ENCODE peak calls at places on chromosomes 4 and X, in five cellular contexts. T, G, F, K and D are unnamed samples.

GRCh38 chrX:44474410-44474809 is 68.2 kb downstream of the FUNDC1 start:
- DNase-seq in T (no peak), G (no peak), F (no peak), K (no peak), D (no peak)

GRCh38 chr4:73674451-73674919 is 54.2 kb upstream of the RASSF6 start:
- DNase-seq in T (no peak), G (no peak), F (no peak), K (no peak), D (no peak)

GRCh38 chr4:126265880-126266279 is 951.1 kb downstream of the FAT4 start:
- DNase-seq in T (no peak), G (no peak), F (no peak), K (no peak), D (no peak)

GRCh38 chr4:173346074-173346473 is 11.9 kb upstream of the HMGB2 start:
- DNase-seq in T (no peak), G (no peak), F (no peak), K (no peak), D (no peak)

GRCh38 chrX:154358011-154358410 is 16.4 kb downstream of the FLNA start:
- DNase-seq in T (no peak), G (no peak), F (no peak), K (no peak), D (no peak)

GRCh38 chr4:56128231-56128630 is 179.5 kb downstream of the CEP135 start:
- DNase-seq in T (no peak), G (no peak), F (no peak), K (no peak), D (no peak)

GRCh38 chr4:112270643-112271484 is 14.8 kb downstream of the TIFA start:
- DNase-seq in T (no peak), G (no peak), F (no peak), K (no peak), D (no peak)

GRCh38 chr4:124564121-124564520 is 148.4 kb downstream of the ANKRD50 start:
- DNase-seq in T (no peak), G (no peak), F (no peak), K (no peak), D (no peak)

GRCh38 chr4:84814100-84814750 is 152.3 kb downstream of the WDFY3 start:
- DNase-seq in T (no peak), G (no peak), F (no peak), K (no peak), D (no peak)

GRCh38 chr4:117085185-117085701 is at the start of gene TRAM1L1:
- DNase-seq in T (peak), G (no peak), F (no peak), K (no peak), D (no peak)

GRCh38 chr4:48546336-48546735 is 56.3 kb downstream of the ZAR1 start:
- DNase-seq in T (no peak), G (no peak), F (no peak), K (peak), D (peak)

GRCh38 chr4:32826169-32826568 is 2106.0 kb downstream of the PCDH7 start:
- DNase-seq in T (no peak), G (no peak), F (no peak), K (no peak), D (no peak)

GRCh38 chrX:41664307-41665299 is 24.2 kb upstream of the GPR34 start:
- DNase-seq in T (peak), G (no peak), F (no peak), K (peak), D (no peak)

GRCh38 chrX:11423362-11423818 is 130.2 kb downstream of the AMELX start:
- DNase-seq in T (peak), G (no peak), F (no peak), K (no peak), D (no peak)

GRCh38 chr4:136329042-136329662 is 1203.1 kb downstream of the PCDH18 start:
- DNase-seq in T (no peak), G (no peak), F (no peak), K (no peak), D (no peak)

GRCh38 chrX:12700745-12701144 is 90.5 kb upstream of the PRPS2 start:
- DNase-seq in T (no peak), G (no peak), F (no peak), K (no peak), D (no peak)

GRCh38 chrX:27915617-27916016 is 65.6 kb downstream of the DCAF8L1 start:
- DNase-seq in T (no peak), G (no peak), F (no peak), K (no peak), D (no peak)

GRCh38 chrX:30887721-30888120 is 1.3 kb downstream of the TAB3 start:
- DNase-seq in T (peak), G (no peak), F (no peak), K (peak), D (peak)

GRCh38 chr4:148850257-148850995 is 408.2 kb upstream of the NR3C2 start:
- DNase-seq in T (no peak), G (no peak), F (no peak), K (no peak), D (no peak)

GRCh38 chrX:130048686-130049222 is 61.5 kb downstream of the ELF4 start:
- DNase-seq in T (no peak), G (no peak), F (no peak), K (no peak), D (no peak)

GRCh38 chr4:171266666-171267065 is 546.5 kb upstream of the GALNTL6 start:
- DNase-seq in T (no peak), G (no peak), F (no peak), K (no peak), D (no peak)

GRCh38 chrX:47171996-47172395 is 21.6 kb upstream of the UBA1 start:
- DNase-seq in T (no peak), G (no peak), F (no peak), K (no peak), D (no peak)

GRCh38 chr4:49044270-49044669 is 58.2 kb downstream of the CWH43 start:
- DNase-seq in T (no peak), G (no peak), F (no peak), K (no peak), D (no peak)

GRCh38 chr4:60605651-60606354 is 594.3 kb upstream of the ADGRL3 start:
- DNase-seq in T (no peak), G (no peak), F (no peak), K (no peak), D (no peak)

GRCh38 chr4:98510757-98511517 is 147.5 kb downstream of the TSPAN5 start:
- DNase-seq in T (no peak), G (no peak), F (no peak), K (peak), D (no peak)

GRCh38 chrX:19958530-19959486 is 32.1 kb downstream of the BCLAF3 start:
- DNase-seq in T (no peak), G (no peak), F (no peak), K (no peak), D (no peak)

GRCh38 chr4:86055898-86056297 is 304.0 kb downstream of the MAPK10 start:
- DNase-seq in T (no peak), G (no peak), F (no peak), K (no peak), D (no peak)

GRCh38 chrX:103513476-103514108 is 5.7 kb downstream of the RAB40A start:
- DNase-seq in T (no peak), G (no peak), F (no peak), K (no peak), D (no peak)

GRCh38 chr4:104967034-104967401 is 179.7 kb upstream of the TET2 start:
- DNase-seq in T (no peak), G (peak), F (no peak), K (no peak), D (no peak)

GRCh38 chr4:71415491-71415890 is 76.7 kb downstream of the SLC4A4 start:
- DNase-seq in T (no peak), G (no peak), F (no peak), K (no peak), D (no peak)